ENCODE peak calls at places on chromosome 14, in ten cellular contexts. One of them, this sample, is unnamed. For H3K36me3, the result is how much of the 10 kb centered on the place peaks cover.

GRCh38 chr14:87994974-87995373 is 2.0 kb upstream of the GALC start:
- DNase-seq in mammary epithelial cell: no peak
- DNase-seq in brain microvascular endothelial cell: no peak
- DNase-seq in fibroblast of lung: peak
- DNase-seq in BE2C: no peak
- DNase-seq in BJ: no peak
- DNase-seq in Caco-2: no peak
- DNase-seq in PC-3: no peak
- DNase-seq in GM23248: no peak
- DNase-seq in uterus: no peak
- DNase-seq in this sample: no peak

GRCh38 chr14:51575225-51576111 is 76.2 kb upstream of the FRMD6 start:
- DNase-seq in brain microvascular endothelial cell: no peak
- DNase-seq in mammary epithelial cell: peak
- DNase-seq in BE2C: no peak
- DNase-seq in PC-3: no peak
- DNase-seq in Caco-2: peak
- DNase-seq in BJ: peak
- DNase-seq in uterus: no peak
- DNase-seq in GM23248: peak
- DNase-seq in fibroblast of lung: no peak
- DNase-seq in this sample: peak

GRCh38 chr14:61284001-61284400 is 2.9 kb upstream of the TMEM30B start:
- DNase-seq in mammary epithelial cell: no peak
- DNase-seq in PC-3: no peak
- DNase-seq in BE2C: no peak
- DNase-seq in BJ: no peak
- DNase-seq in brain microvascular endothelial cell: no peak
- DNase-seq in GM23248: no peak
- DNase-seq in fibroblast of lung: no peak
- DNase-seq in Caco-2: no peak
- DNase-seq in uterus: no peak
- DNase-seq in this sample: no peak

GRCh38 chr14:72810201-72810600 is 83.7 kb downstream of the DPF3 start:
- DNase-seq in PC-3: no peak
- DNase-seq in GM23248: peak
- DNase-seq in mammary epithelial cell: no peak
- DNase-seq in BJ: no peak
- DNase-seq in uterus: no peak
- DNase-seq in Caco-2: no peak
- DNase-seq in fibroblast of lung: no peak
- DNase-seq in brain microvascular endothelial cell: no peak
- DNase-seq in BE2C: no peak
- DNase-seq in this sample: no peak

GRCh38 chr14:36221097-36221496 is 44.6 kb upstream of the PTCSC3 start:
- DNase-seq in BE2C: no peak
- DNase-seq in mammary epithelial cell: no peak
- DNase-seq in uterus: no peak
- DNase-seq in PC-3: no peak
- DNase-seq in brain microvascular endothelial cell: no peak
- DNase-seq in GM23248: no peak
- DNase-seq in fibroblast of lung: no peak
- DNase-seq in BJ: no peak
- DNase-seq in Caco-2: no peak
- DNase-seq in this sample: no peak

GRCh38 chr14:70808023-70808401 is 1.3 kb downstream of the MAP3K9 start:
- DNase-seq in BE2C: no peak
- DNase-seq in brain microvascular endothelial cell: no peak
- DNase-seq in Caco-2: peak
- DNase-seq in PC-3: peak
- DNase-seq in uterus: no peak
- DNase-seq in GM23248: no peak
- DNase-seq in BJ: no peak
- DNase-seq in mammary epithelial cell: no peak
- DNase-seq in fibroblast of lung: peak
- DNase-seq in this sample: peak

GRCh38 chr14:85315290-85315689 is 214.7 kb upstream of the FLRT2 start:
- DNase-seq in uterus: no peak
- DNase-seq in Caco-2: no peak
- DNase-seq in brain microvascular endothelial cell: no peak
- DNase-seq in GM23248: no peak
- DNase-seq in BE2C: no peak
- DNase-seq in PC-3: no peak
- DNase-seq in fibroblast of lung: no peak
- DNase-seq in BJ: no peak
- DNase-seq in mammary epithelial cell: no peak
- DNase-seq in this sample: no peak

GRCh38 chr14:76961631-76962302 is 66.7 kb downstream of the IRF2BPL start:
- DNase-seq in mammary epithelial cell: peak
- DNase-seq in brain microvascular endothelial cell: peak
- DNase-seq in BE2C: peak
- DNase-seq in GM23248: peak
- DNase-seq in PC-3: peak
- DNase-seq in uterus: peak
- DNase-seq in BJ: peak
- DNase-seq in fibroblast of lung: peak
- DNase-seq in Caco-2: peak
- DNase-seq in this sample: peak

GRCh38 chr14:64950889-64951288 is 8.3 kb upstream of the GPX2 start:
- DNase-seq in BJ: no peak
- DNase-seq in GM23248: no peak
- DNase-seq in uterus: no peak
- DNase-seq in fibroblast of lung: no peak
- DNase-seq in BE2C: no peak
- DNase-seq in PC-3: no peak
- DNase-seq in brain microvascular endothelial cell: no peak
- DNase-seq in Caco-2: no peak
- DNase-seq in mammary epithelial cell: no peak
- DNase-seq in this sample: no peak

GRCh38 chr14:21084396-21084795 is 14.1 kb downstream of the ZNF219 start:
- DNase-seq in mammary epithelial cell: no peak
- DNase-seq in BJ: no peak
- DNase-seq in PC-3: no peak
- DNase-seq in fibroblast of lung: no peak
- DNase-seq in brain microvascular endothelial cell: no peak
- DNase-seq in BE2C: no peak
- DNase-seq in uterus: no peak
- DNase-seq in GM23248: no peak
- DNase-seq in Caco-2: no peak
- DNase-seq in this sample: no peak

GRCh38 chr14:21087294-21088091 is 11.0 kb downstream of the ZNF219 start:
- DNase-seq in brain microvascular endothelial cell: peak
- DNase-seq in PC-3: peak
- DNase-seq in Caco-2: no peak
- DNase-seq in BE2C: no peak
- DNase-seq in BJ: peak
- DNase-seq in fibroblast of lung: peak
- DNase-seq in uterus: no peak
- DNase-seq in mammary epithelial cell: peak
- DNase-seq in GM23248: peak
- DNase-seq in this sample: peak

GRCh38 chr14:21086908-21087293 is 11.6 kb downstream of the ZNF219 start:
- DNase-seq in brain microvascular endothelial cell: no peak
- DNase-seq in Caco-2: no peak
- DNase-seq in BE2C: no peak
- DNase-seq in GM23248: no peak
- DNase-seq in PC-3: no peak
- DNase-seq in uterus: no peak
- DNase-seq in fibroblast of lung: no peak
- DNase-seq in BJ: no peak
- DNase-seq in mammary epithelial cell: no peak
- DNase-seq in this sample: no peak

GRCh38 chr14:21083565-21084325 is 13.6 kb downstream of the ARHGEF40 start:
- DNase-seq in Caco-2: no peak
- DNase-seq in uterus: no peak
- DNase-seq in BE2C: no peak
- DNase-seq in GM23248: no peak
- DNase-seq in fibroblast of lung: no peak
- DNase-seq in brain microvascular endothelial cell: no peak
- DNase-seq in BJ: no peak
- DNase-seq in mammary epithelial cell: no peak
- DNase-seq in PC-3: no peak
- DNase-seq in this sample: no peak

DNA sequence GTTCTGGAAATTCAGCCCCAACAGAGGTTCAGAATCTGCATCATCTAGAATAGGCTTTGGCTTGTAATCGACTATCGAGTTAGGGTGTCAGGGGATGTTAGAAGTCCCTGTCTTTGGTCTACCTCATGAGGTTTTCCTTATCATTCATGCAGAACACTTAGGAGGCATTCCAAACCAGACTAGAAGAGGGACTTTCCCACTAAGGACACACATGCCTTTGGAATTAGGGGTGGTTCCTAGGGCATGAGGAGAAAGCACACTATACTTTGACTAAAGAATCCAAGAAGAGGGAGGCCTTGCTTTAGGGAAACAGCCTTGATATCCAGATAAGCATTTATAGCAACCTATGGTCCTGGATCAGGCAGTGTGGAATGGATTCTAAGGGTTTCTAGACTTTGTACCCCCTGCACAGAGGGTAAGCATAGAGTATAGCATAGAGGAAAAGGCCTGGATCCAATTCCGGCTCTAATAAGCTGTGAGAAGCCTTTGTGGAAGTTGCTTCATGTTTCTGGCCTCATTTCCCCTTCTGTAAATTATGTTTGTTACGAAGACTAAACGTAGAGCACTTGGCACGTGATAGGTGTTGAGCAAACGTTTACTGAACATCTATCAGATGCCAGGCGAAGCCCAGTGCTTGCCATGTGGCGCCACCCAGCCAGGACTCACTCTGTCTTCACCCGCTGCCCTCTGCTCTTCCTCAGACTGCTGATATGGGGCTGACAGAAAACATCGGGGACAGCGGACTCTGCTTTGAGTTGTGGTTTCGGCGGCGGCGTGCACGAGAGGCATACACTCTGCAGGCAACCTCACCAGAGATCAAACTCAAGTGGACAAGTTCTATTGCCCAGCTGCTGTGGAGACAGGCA is 13.2 kb downstream of the ZNF219 start:
- DNase-seq in Caco-2: no peak
- DNase-seq in mammary epithelial cell: peak
- DNase-seq in BJ: no peak
- DNase-seq in PC-3: peak
- DNase-seq in fibroblast of lung: peak
- DNase-seq in GM23248: peak
- DNase-seq in uterus: no peak
- DNase-seq in BE2C: no peak
- DNase-seq in brain microvascular endothelial cell: peak
- DNase-seq in this sample: no peak
- H3K36me3 ChIP-seq in Caco-2: under half
- H3K36me3 ChIP-seq in mammary epithelial cell: under half
- H3K36me3 ChIP-seq in BJ: under half
- H3K36me3 ChIP-seq in PC-3: under half
- H3K36me3 ChIP-seq in fibroblast of lung: under half
- H3K36me3 ChIP-seq in GM23248: under half
- H3K36me3 ChIP-seq in uterus: under half
- H3K36me3 ChIP-seq in BE2C: under half
- H3K36me3 ChIP-seq in brain microvascular endothelial cell: half or more
- H3K36me3 ChIP-seq in this sample: under half

DNA sequence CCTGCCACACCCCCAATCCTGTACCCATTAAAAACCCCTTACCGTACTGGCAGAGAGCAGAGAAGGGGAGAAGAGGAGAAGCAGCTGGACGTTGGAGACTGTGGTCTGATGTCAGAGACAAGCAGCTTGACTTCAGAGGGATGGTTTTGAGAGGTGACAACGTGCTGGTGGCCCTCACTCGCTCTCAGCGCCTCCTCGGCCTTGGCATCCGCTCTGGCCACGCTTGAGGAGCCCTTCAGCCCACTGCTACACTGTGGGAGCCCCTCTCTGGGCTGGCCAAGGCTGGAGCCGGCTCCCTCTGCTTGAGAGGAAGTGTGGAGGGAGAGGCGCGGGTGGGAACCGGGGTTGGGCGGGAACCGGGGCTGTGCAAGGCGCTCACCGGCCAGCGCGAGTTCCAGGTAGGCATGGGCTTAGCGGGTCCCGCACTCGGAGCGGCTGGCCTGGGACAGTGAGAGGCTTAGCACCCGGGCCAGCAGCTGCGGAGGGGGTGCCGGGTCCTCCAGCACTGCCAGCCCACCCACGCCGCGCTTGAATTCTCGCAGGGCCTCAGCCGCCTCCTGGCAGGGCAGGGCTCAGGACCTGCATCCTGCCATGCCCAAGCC is 67.6 kb upstream of the PPP4R3A start:
- DNase-seq in BE2C: no peak
- DNase-seq in brain microvascular endothelial cell: no peak
- DNase-seq in mammary epithelial cell: no peak
- DNase-seq in PC-3: no peak
- DNase-seq in GM23248: no peak
- DNase-seq in Caco-2: no peak
- DNase-seq in BJ: no peak
- DNase-seq in fibroblast of lung: no peak
- DNase-seq in uterus: no peak
- DNase-seq in this sample: no peak
- H3K4me3 ChIP-seq in BE2C: no peak
- H3K4me3 ChIP-seq in brain microvascular endothelial cell: no peak
- H3K4me3 ChIP-seq in mammary epithelial cell: no peak
- H3K4me3 ChIP-seq in PC-3: no peak
- H3K4me3 ChIP-seq in GM23248: no peak
- H3K4me3 ChIP-seq in Caco-2: no peak
- H3K4me3 ChIP-seq in BJ: no peak
- H3K4me3 ChIP-seq in fibroblast of lung: no peak
- H3K4me3 ChIP-seq in uterus: no peak
- H3K4me3 ChIP-seq in this sample: no peak

GRCh38 chr14:105053996-105054395 is 11.2 kb downstream of the GPR132 start:
- DNase-seq in GM23248: no peak
- DNase-seq in fibroblast of lung: no peak
- DNase-seq in Caco-2: no peak
- DNase-seq in brain microvascular endothelial cell: no peak
- DNase-seq in PC-3: no peak
- DNase-seq in BE2C: no peak
- DNase-seq in mammary epithelial cell: no peak
- DNase-seq in uterus: no peak
- DNase-seq in BJ: no peak
- DNase-seq in this sample: peak
- H3K36me3 ChIP-seq in GM23248: under half
- H3K36me3 ChIP-seq in fibroblast of lung: under half
- H3K36me3 ChIP-seq in Caco-2: under half
- H3K36me3 ChIP-seq in brain microvascular endothelial cell: under half
- H3K36me3 ChIP-seq in PC-3: under half
- H3K36me3 ChIP-seq in BE2C: under half
- H3K36me3 ChIP-seq in mammary epithelial cell: under half
- H3K36me3 ChIP-seq in uterus: under half
- H3K36me3 ChIP-seq in BJ: under half
- H3K36me3 ChIP-seq in this sample: under half

DNA sequence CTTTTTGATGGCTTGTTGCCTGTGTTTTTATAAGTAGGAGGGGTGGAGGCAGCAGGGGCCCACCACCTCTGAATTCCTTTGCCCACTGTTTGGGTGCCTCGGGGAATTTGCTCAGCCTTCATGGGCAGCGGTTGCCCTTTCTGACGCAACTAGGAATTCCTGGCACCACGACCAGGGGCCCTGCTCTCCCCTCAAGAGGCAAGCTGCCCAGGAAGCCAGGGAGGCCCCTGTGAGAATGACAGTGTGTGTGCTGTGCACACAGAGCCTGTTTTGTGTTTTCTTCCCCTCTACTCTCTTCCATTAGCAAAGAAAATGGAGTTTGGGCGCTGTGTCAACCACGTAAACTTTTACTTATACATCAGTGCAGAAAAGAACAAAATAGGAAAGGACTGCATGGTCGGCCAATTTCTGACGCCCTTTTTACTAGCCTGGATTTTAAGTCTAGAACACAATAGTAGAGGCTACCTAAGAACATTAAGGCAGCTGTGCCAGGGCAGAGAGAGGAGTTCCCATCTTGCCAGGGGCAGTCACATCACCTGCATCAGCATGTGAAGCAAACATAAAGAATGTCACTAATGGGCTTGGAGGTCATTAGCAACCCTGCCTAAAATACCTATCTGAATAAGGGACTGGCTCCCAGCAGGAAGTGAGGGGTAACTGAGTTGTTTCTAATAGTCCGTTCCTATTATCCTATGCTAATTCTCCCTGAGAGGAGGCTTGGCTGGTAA is 17.9 kb upstream of the PTGR2 start:
- DNase-seq in BJ: no peak
- DNase-seq in uterus: no peak
- DNase-seq in BE2C: no peak
- DNase-seq in Caco-2: no peak
- DNase-seq in GM23248: peak
- DNase-seq in brain microvascular endothelial cell: no peak
- DNase-seq in PC-3: no peak
- DNase-seq in fibroblast of lung: peak
- DNase-seq in mammary epithelial cell: no peak
- DNase-seq in this sample: peak
- H3K4me3 ChIP-seq in BJ: no peak
- H3K4me3 ChIP-seq in uterus: no peak
- H3K4me3 ChIP-seq in BE2C: no peak
- H3K4me3 ChIP-seq in Caco-2: no peak
- H3K4me3 ChIP-seq in GM23248: peak
- H3K4me3 ChIP-seq in brain microvascular endothelial cell: no peak
- H3K4me3 ChIP-seq in PC-3: no peak
- H3K4me3 ChIP-seq in fibroblast of lung: no peak
- H3K4me3 ChIP-seq in mammary epithelial cell: no peak
- H3K4me3 ChIP-seq in this sample: no peak

This sample was measured in H7.